ENCODE peak calls at places on chromosomes 3 and 15, in four cellular contexts. One of them, this sample, is unnamed.

GRCh38 chr15:52262364-52262763 is 33.2 kb downstream of the MYO5C start:
- DNase-seq in stimulated activated naive CD4-positive, alpha-beta T cell treated with Interleukin-2 at 50 U/mL for 16 hours: no peak
- DNase-seq in HFF-Myc: no peak
- DNase-seq in cardiac muscle cell: no peak
- DNase-seq in this sample: no peak

GRCh38 chr3:50295553-50296166 is 3.4 kb upstream of the IFRD2 start:
- DNase-seq in HFF-Myc: no peak
- DNase-seq in cardiac muscle cell: no peak
- DNase-seq in stimulated activated naive CD4-positive, alpha-beta T cell treated with Interleukin-2 at 50 U/mL for 16 hours: no peak
- DNase-seq in this sample: no peak

GRCh38 chr3:171916888-171917287 is 73.7 kb downstream of the TMEM212 start:
- DNase-seq in cardiac muscle cell: no peak
- DNase-seq in HFF-Myc: no peak
- DNase-seq in stimulated activated naive CD4-positive, alpha-beta T cell treated with Interleukin-2 at 50 U/mL for 16 hours: no peak
- DNase-seq in this sample: no peak

GRCh38 chr15:72306211-72306785 is 13.7 kb downstream of the CELF6 start:
- DNase-seq in HFF-Myc: no peak
- DNase-seq in stimulated activated naive CD4-positive, alpha-beta T cell treated with Interleukin-2 at 50 U/mL for 16 hours: peak
- DNase-seq in cardiac muscle cell: no peak
- DNase-seq in this sample: no peak

GRCh38 chr15:78129098-78130011 is 1.9 kb downstream of the CIB2 start:
- DNase-seq in stimulated activated naive CD4-positive, alpha-beta T cell treated with Interleukin-2 at 50 U/mL for 16 hours: no peak
- DNase-seq in HFF-Myc: no peak
- DNase-seq in cardiac muscle cell: no peak
- DNase-seq in this sample: no peak

GRCh38 chr15:62124176-62124952 is 40.7 kb downstream of the C2CD4B start:
- DNase-seq in HFF-Myc: no peak
- DNase-seq in cardiac muscle cell: no peak
- DNase-seq in stimulated activated naive CD4-positive, alpha-beta T cell treated with Interleukin-2 at 50 U/mL for 16 hours: no peak
- DNase-seq in this sample: peak

GRCh38 chr3:52385157-52385556 is 59.7 kb downstream of the SEMA3G start:
- DNase-seq in stimulated activated naive CD4-positive, alpha-beta T cell treated with Interleukin-2 at 50 U/mL for 16 hours: no peak
- DNase-seq in cardiac muscle cell: peak
- DNase-seq in HFF-Myc: no peak
- DNase-seq in this sample: no peak

GRCh38 chr15:68512052-68512451 is 66.7 kb upstream of the CORO2B start:
- DNase-seq in cardiac muscle cell: no peak
- DNase-seq in stimulated activated naive CD4-positive, alpha-beta T cell treated with Interleukin-2 at 50 U/mL for 16 hours: no peak
- DNase-seq in HFF-Myc: no peak
- DNase-seq in this sample: no peak

This sample was measured in pulmonary artery endothelial cell.